ENCODE peak calls at places on chromosomes 3 and 15, in six cellular contexts. One of them, this sample, is unnamed.

GRCh38 chr15:56351362-56351761 is 13.9 kb upstream of the TEX9 start:
- DNase-seq in cardiac fibroblast: no peak
- DNase-seq in GM23338: peak; percentile 48
- DNase-seq in cardiac muscle cell: no peak
- DNase-seq in choroid plexus epithelial cell: no peak
- DNase-seq in AG04449: no peak
- DNase-seq in this sample: no peak

GRCh38 chr3:27224197-27224596 is 145.0 kb downstream of the NEK10 start:
- DNase-seq in cardiac muscle cell: peak; percentile 39
- DNase-seq in AG04449: no peak
- DNase-seq in cardiac fibroblast: peak; percentile 19
- DNase-seq in choroid plexus epithelial cell: peak; percentile 32
- DNase-seq in GM23338: no peak
- DNase-seq in this sample: no peak

GRCh38 chr3:151483961-151484360 is 23.1 kb upstream of the IGSF10 start:
- DNase-seq in GM23338: peak; percentile 19
- DNase-seq in choroid plexus epithelial cell: no peak
- DNase-seq in cardiac fibroblast: no peak
- DNase-seq in AG04449: no peak
- DNase-seq in cardiac muscle cell: no peak
- DNase-seq in this sample: no peak

GRCh38 chr15:39270976-39271375 is 309.9 kb upstream of the THBS1 start:
- DNase-seq in cardiac fibroblast: peak; percentile 97
- DNase-seq in AG04449: peak; percentile 97
- DNase-seq in cardiac muscle cell: peak; percentile 75
- DNase-seq in choroid plexus epithelial cell: peak; percentile 79
- DNase-seq in GM23338: no peak
- DNase-seq in this sample: no peak

GRCh38 chr3:69406156-69406555 is 20.3 kb upstream of the FRMD4B start:
- DNase-seq in choroid plexus epithelial cell: peak; percentile 20
- DNase-seq in cardiac muscle cell: peak; percentile 76
- DNase-seq in AG04449: no peak
- DNase-seq in GM23338: no peak
- DNase-seq in cardiac fibroblast: peak; percentile 40
- DNase-seq in this sample: no peak

GRCh38 chr15:31235298-31236183 is 91.1 kb upstream of the KLF13 start:
- DNase-seq in cardiac fibroblast: peak; percentile 37
- DNase-seq in AG04449: no peak
- DNase-seq in choroid plexus epithelial cell: peak; percentile 62
- DNase-seq in GM23338: no peak
- DNase-seq in cardiac muscle cell: peak; percentile 75
- DNase-seq in this sample: no peak

GRCh38 chr3:69542265-69543079 is 156.6 kb upstream of the FRMD4B start:
- DNase-seq in GM23338: peak; percentile 78
- DNase-seq in AG04449: no peak
- DNase-seq in cardiac fibroblast: peak; percentile 18
- DNase-seq in choroid plexus epithelial cell: no peak
- DNase-seq in cardiac muscle cell: peak; percentile 14
- DNase-seq in this sample: no peak

GRCh38 chr3:23389089-23389488 is 186.0 kb downstream of the UBE2E2 start:
- DNase-seq in cardiac muscle cell: no peak
- DNase-seq in choroid plexus epithelial cell: no peak
- DNase-seq in GM23338: peak; percentile 84
- DNase-seq in AG04449: no peak
- DNase-seq in cardiac fibroblast: no peak
- DNase-seq in this sample: no peak

GRCh38 chr3:142888484-142889262 is at the start of gene PCOLCE2:
- DNase-seq in cardiac fibroblast: no peak
- DNase-seq in GM23338: peak; percentile 64
- DNase-seq in cardiac muscle cell: peak; percentile 27
- DNase-seq in choroid plexus epithelial cell: no peak
- DNase-seq in AG04449: no peak
- DNase-seq in this sample: no peak

GRCh38 chr3:192916455-192917257 is 1.0 kb downstream of the MB21D2 start:
- DNase-seq in AG04449: no peak
- DNase-seq in cardiac fibroblast: peak; percentile 78
- DNase-seq in choroid plexus epithelial cell: peak; percentile 75
- DNase-seq in GM23338: peak; percentile 93
- DNase-seq in cardiac muscle cell: peak; percentile 71
- DNase-seq in this sample: no peak

GRCh38 chr3:46876313-46877300 is 914 bp upstream of the PTH1R start:
- DNase-seq in choroid plexus epithelial cell: no peak
- DNase-seq in GM23338: no peak
- DNase-seq in cardiac fibroblast: no peak
- DNase-seq in cardiac muscle cell: no peak
- DNase-seq in AG04449: no peak
- DNase-seq in this sample: no peak

GRCh38 chr3:83496459-83496858 is 1462.3 kb upstream of the CADM2 start:
- DNase-seq in GM23338: no peak
- DNase-seq in cardiac fibroblast: no peak
- DNase-seq in cardiac muscle cell: no peak
- DNase-seq in AG04449: no peak
- DNase-seq in choroid plexus epithelial cell: no peak
- DNase-seq in this sample: no peak

GRCh38 chr3:141367038-141367730 is 1.1 kb upstream of the ZBTB38 start:
- DNase-seq in cardiac muscle cell: peak; percentile 100
- DNase-seq in AG04449: peak; percentile 100
- DNase-seq in choroid plexus epithelial cell: peak; percentile 99
- DNase-seq in GM23338: no peak
- DNase-seq in cardiac fibroblast: peak; percentile 100
- DNase-seq in this sample: peak; percentile 97

GRCh38 chr3:55486101-55486856 is 827 bp downstream of the WNT5A start:
- DNase-seq in cardiac muscle cell: peak; percentile 76
- DNase-seq in cardiac fibroblast: peak; percentile 83
- DNase-seq in AG04449: no peak
- DNase-seq in GM23338: peak; percentile 75
- DNase-seq in choroid plexus epithelial cell: peak; percentile 86
- DNase-seq in this sample: no peak

GRCh38 chr3:136279092-136279491 is 29.0 kb downstream of the PCCB start:
- DNase-seq in cardiac muscle cell: no peak
- DNase-seq in choroid plexus epithelial cell: no peak
- DNase-seq in cardiac fibroblast: no peak
- DNase-seq in GM23338: no peak
- DNase-seq in AG04449: no peak
- DNase-seq in this sample: no peak

GRCh38 chr15:45126535-45127158 is 3.0 kb downstream of the DUOXA1 start:
- DNase-seq in AG04449: no peak
- DNase-seq in GM23338: peak; percentile 46
- DNase-seq in cardiac fibroblast: peak; percentile 57
- DNase-seq in cardiac muscle cell: peak; percentile 43
- DNase-seq in choroid plexus epithelial cell: peak; percentile 54
- DNase-seq in this sample: no peak

GRCh38 chr15:95639208-95639607 is 691.3 kb upstream of the NR2F2 start:
- DNase-seq in AG04449: no peak
- DNase-seq in GM23338: no peak
- DNase-seq in choroid plexus epithelial cell: no peak
- DNase-seq in cardiac muscle cell: no peak
- DNase-seq in cardiac fibroblast: no peak
- DNase-seq in this sample: no peak

GRCh38 chr3:16290007-16290826 is 25.2 kb downstream of the OXNAD1 start:
- DNase-seq in cardiac muscle cell: peak; percentile 70
- DNase-seq in GM23338: peak; percentile 75
- DNase-seq in AG04449: no peak
- DNase-seq in choroid plexus epithelial cell: peak; percentile 81
- DNase-seq in cardiac fibroblast: peak; percentile 77
- DNase-seq in this sample: peak; percentile 27

GRCh38 chr3:194269610-194270145 is 81.5 kb downstream of the CPN2 start:
- DNase-seq in cardiac fibroblast: peak; percentile 86
- DNase-seq in choroid plexus epithelial cell: peak; percentile 88
- DNase-seq in GM23338: peak; percentile 86
- DNase-seq in cardiac muscle cell: peak; percentile 95
- DNase-seq in AG04449: no peak
- DNase-seq in this sample: no peak

GRCh38 chr3:84717894-84718293 is 240.9 kb upstream of the CADM2 start:
- DNase-seq in GM23338: no peak
- DNase-seq in cardiac muscle cell: no peak
- DNase-seq in cardiac fibroblast: no peak
- DNase-seq in choroid plexus epithelial cell: peak; percentile 6
- DNase-seq in AG04449: no peak
- DNase-seq in this sample: no peak

GRCh38 chr15:101127503-101128076 is 124.3 kb downstream of the CHSY1 start:
- DNase-seq in AG04449: peak; percentile 64
- DNase-seq in cardiac fibroblast: peak; percentile 97
- DNase-seq in choroid plexus epithelial cell: peak; percentile 98
- DNase-seq in GM23338: no peak
- DNase-seq in cardiac muscle cell: peak; percentile 96
- DNase-seq in this sample: peak; percentile 77

GRCh38 chr3:138688871-138689299 is 80.3 kb downstream of the FAIM start:
- DNase-seq in choroid plexus epithelial cell: peak; percentile 8
- DNase-seq in cardiac fibroblast: no peak
- DNase-seq in GM23338: no peak
- DNase-seq in AG04449: no peak
- DNase-seq in cardiac muscle cell: no peak
- DNase-seq in this sample: no peak

GRCh38 chr15:39096608-39097007 is 484.3 kb upstream of the THBS1 start:
- DNase-seq in GM23338: no peak
- DNase-seq in cardiac muscle cell: no peak
- DNase-seq in AG04449: no peak
- DNase-seq in choroid plexus epithelial cell: no peak
- DNase-seq in cardiac fibroblast: no peak
- DNase-seq in this sample: no peak

GRCh38 chr15:59300618-59301139 is 72.0 kb downstream of the MYO1E start:
- DNase-seq in AG04449: no peak
- DNase-seq in cardiac muscle cell: peak; percentile 58
- DNase-seq in cardiac fibroblast: no peak
- DNase-seq in GM23338: no peak
- DNase-seq in choroid plexus epithelial cell: no peak
- DNase-seq in this sample: no peak
- TF ChIP-seq CTCF in AG04449: no peak
- TF ChIP-seq CTCF in cardiac muscle cell: no peak
- TF ChIP-seq CTCF in cardiac fibroblast: no peak
- TF ChIP-seq CTCF in GM23338: no peak
- TF ChIP-seq CTCF in choroid plexus epithelial cell: no peak
- TF ChIP-seq CTCF in this sample: no peak

DNA sequence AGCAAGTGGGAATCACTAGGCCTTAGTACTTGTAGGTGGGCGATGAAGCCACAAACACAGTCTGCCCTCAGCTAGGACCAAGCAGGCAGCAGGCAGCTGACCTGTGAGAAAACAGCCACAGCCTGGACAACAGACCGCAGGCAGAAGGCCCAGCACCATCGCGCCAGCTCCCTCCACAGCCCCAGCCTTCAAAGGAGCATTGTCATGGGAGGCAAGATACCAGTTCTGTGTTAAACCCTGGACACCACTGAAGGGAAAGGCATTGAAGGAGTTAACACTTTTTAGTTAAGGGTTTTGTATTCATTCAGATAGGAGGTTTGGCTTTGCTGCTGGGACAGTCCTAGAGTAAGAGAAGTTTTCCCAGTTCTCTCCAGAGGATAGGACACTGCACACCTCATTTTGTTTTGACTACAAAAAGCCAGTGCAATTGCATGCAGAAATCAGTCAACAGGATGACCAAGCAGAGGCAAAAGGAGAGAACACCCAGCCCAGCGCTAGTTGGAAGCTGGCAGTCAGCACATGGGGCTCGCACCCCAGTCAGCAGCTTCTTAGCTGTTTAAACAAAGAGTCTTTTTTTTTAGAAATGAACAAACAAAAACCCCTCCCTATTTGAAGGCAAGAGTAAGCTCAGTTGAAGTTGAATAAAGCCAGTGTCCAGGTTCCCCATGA is 286.1 kb upstream of the TPM1 start:
- DNase-seq in choroid plexus epithelial cell: no peak
- DNase-seq in cardiac fibroblast: no peak
- DNase-seq in GM23338: no peak
- DNase-seq in AG04449: no peak
- DNase-seq in cardiac muscle cell: no peak
- DNase-seq in this sample: no peak
- TF ChIP-seq CTCF in choroid plexus epithelial cell: no peak
- TF ChIP-seq CTCF in cardiac fibroblast: no peak
- TF ChIP-seq CTCF in GM23338: no peak
- TF ChIP-seq CTCF in AG04449: no peak
- TF ChIP-seq CTCF in cardiac muscle cell: no peak
- TF ChIP-seq CTCF in this sample: no peak

DNA sequence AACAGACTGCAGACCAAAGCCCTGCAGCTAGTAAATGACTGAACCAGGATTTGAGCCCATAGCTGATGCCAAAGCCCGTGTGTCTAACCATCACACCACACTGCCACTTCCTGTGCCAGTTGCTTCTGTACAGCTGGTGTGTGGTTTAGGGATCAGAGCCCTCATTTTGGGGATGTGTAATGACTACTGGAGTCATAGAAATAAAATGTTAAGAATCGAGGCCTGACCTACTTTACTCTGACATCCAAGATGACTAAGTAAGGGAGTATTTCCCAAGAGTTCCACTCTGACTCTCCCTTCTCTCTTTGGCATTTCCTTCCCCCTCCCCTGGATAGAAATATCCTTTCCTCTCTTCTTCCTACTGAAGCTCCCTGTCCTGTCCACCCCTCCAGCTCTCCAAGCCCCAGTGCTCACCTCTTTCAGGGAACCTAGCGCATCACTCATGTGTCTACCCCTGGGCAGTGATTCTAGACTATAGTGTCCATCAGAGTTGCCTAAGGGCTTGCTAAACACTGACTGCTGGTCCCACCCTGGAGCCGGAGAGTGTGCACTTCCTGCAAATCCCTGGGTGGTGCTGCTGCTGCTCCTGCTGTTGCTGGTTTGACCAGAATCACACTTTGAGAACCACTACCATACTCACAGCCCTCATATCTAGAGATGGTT is 53.8 kb downstream of the MGLL start:
- DNase-seq in choroid plexus epithelial cell: peak; percentile 97
- DNase-seq in cardiac fibroblast: peak; percentile 99
- DNase-seq in GM23338: no peak
- DNase-seq in AG04449: peak; percentile 93
- DNase-seq in cardiac muscle cell: peak; percentile 92
- DNase-seq in this sample: peak; percentile 80
- TF ChIP-seq CTCF in choroid plexus epithelial cell: peak; percentile 9
- TF ChIP-seq CTCF in cardiac fibroblast: peak; percentile 11
- TF ChIP-seq CTCF in GM23338: no peak
- TF ChIP-seq CTCF in AG04449: no peak
- TF ChIP-seq CTCF in cardiac muscle cell: no peak
- TF ChIP-seq CTCF in this sample: peak; percentile 6

DNA sequence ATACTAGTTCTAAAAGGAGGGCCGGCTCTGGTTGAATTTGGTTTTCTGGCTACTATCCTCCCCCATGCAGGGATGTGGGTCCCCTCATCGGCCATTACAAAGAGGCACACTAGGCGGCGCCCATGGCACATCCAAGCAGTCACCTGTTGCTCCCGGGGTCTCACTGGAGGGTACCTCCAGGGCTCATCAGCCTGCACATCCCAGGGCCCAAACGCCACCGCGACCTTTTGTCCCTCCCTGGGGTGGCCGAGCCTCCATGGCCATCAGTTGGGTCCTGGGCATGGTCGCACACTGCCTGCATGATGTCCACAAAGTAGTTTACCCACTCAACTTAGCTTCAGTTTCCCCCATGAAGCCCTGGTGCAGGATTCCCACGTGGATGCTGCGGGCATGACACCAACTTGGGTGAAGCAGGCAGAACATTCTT is 28.3 kb downstream of the IDH3A start:
- DNase-seq in cardiac fibroblast: peak; percentile 27
- DNase-seq in choroid plexus epithelial cell: peak; percentile 38
- DNase-seq in cardiac muscle cell: peak; percentile 25
- DNase-seq in AG04449: no peak
- DNase-seq in GM23338: peak; percentile 89
- DNase-seq in this sample: no peak
- TF ChIP-seq CTCF in cardiac fibroblast: peak; percentile 76
- TF ChIP-seq CTCF in choroid plexus epithelial cell: peak; percentile 84
- TF ChIP-seq CTCF in cardiac muscle cell: peak; percentile 85
- TF ChIP-seq CTCF in AG04449: peak; percentile 74
- TF ChIP-seq CTCF in GM23338: peak; percentile 75
- TF ChIP-seq CTCF in this sample: peak; percentile 69

This sample was measured in AG09319.